ENCODE peak calls at places on chromosome 5, in four cellular contexts. One of them, this sample, is unnamed.

GRCh38 chr5:138905541-138905940 is 30.4 kb upstream of the LRRTM2 start:
- DNase-seq in cardiac fibroblast: no peak
- DNase-seq in osteoblast: peak; percentile 57
- DNase-seq in body of pancreas: no peak
- DNase-seq in this sample: no peak

GRCh38 chr5:169788168-169788567 is 151.1 kb downstream of the DOCK2 start:
- DNase-seq in body of pancreas: no peak
- DNase-seq in osteoblast: peak; percentile 75
- DNase-seq in cardiac fibroblast: peak; percentile 46
- DNase-seq in this sample: peak; percentile 50

GRCh38 chr5:138978085-138978484 is 103.0 kb upstream of the LRRTM2 start:
- DNase-seq in osteoblast: no peak
- DNase-seq in cardiac fibroblast: no peak
- DNase-seq in body of pancreas: no peak
- DNase-seq in this sample: peak; percentile 40

GRCh38 chr5:35230043-35230611 is at the start of gene PRLR:
- DNase-seq in osteoblast: peak; percentile 79
- DNase-seq in body of pancreas: peak; percentile 66
- DNase-seq in cardiac fibroblast: peak; percentile 32
- DNase-seq in this sample: peak; percentile 18

GRCh38 chr5:72109625-72110024 is 2.4 kb downstream of the MAP1B start:
- DNase-seq in body of pancreas: no peak
- DNase-seq in osteoblast: no peak
- DNase-seq in cardiac fibroblast: peak; percentile 39
- DNase-seq in this sample: peak; percentile 23

GRCh38 chr5:88923623-88924619 is 40.9 kb upstream of the MEF2C start:
- DNase-seq in body of pancreas: no peak
- DNase-seq in cardiac fibroblast: no peak
- DNase-seq in osteoblast: no peak
- DNase-seq in this sample: no peak

GRCh38 chr5:143601917-143602333 is 198.4 kb upstream of the NR3C1 start:
- DNase-seq in osteoblast: no peak
- DNase-seq in cardiac fibroblast: no peak
- DNase-seq in body of pancreas: no peak
- DNase-seq in this sample: no peak

GRCh38 chr5:122093415-122093814 is 15.4 kb upstream of the LOX start:
- DNase-seq in cardiac fibroblast: peak; percentile 69
- DNase-seq in osteoblast: no peak
- DNase-seq in body of pancreas: no peak
- DNase-seq in this sample: no peak

GRCh38 chr5:175640108-175640507 is 17.8 kb upstream of the HRH2 start:
- DNase-seq in osteoblast: no peak
- DNase-seq in body of pancreas: no peak
- DNase-seq in cardiac fibroblast: no peak
- DNase-seq in this sample: no peak

GRCh38 chr5:122755740-122756139 is 19.1 kb upstream of the SNX2 start:
- DNase-seq in osteoblast: no peak
- DNase-seq in body of pancreas: no peak
- DNase-seq in cardiac fibroblast: peak; percentile 23
- DNase-seq in this sample: peak; percentile 32

GRCh38 chr5:79959407-79959806 is 31.7 kb downstream of the MTX3 start:
- DNase-seq in body of pancreas: no peak
- DNase-seq in cardiac fibroblast: no peak
- DNase-seq in osteoblast: no peak
- DNase-seq in this sample: no peak

GRCh38 chr5:121055586-121055985 is 591.5 kb downstream of the PRR16 start:
- DNase-seq in cardiac fibroblast: no peak
- DNase-seq in osteoblast: no peak
- DNase-seq in body of pancreas: no peak
- DNase-seq in this sample: no peak

GRCh38 chr5:170746081-170746951 is 37.2 kb upstream of the GABRP start:
- DNase-seq in body of pancreas: no peak
- DNase-seq in cardiac fibroblast: no peak
- DNase-seq in osteoblast: no peak
- DNase-seq in this sample: no peak

GRCh38 chr5:68450245-68450852 is 234.8 kb downstream of the PIK3R1 start:
- DNase-seq in cardiac fibroblast: peak; percentile 60
- DNase-seq in body of pancreas: no peak
- DNase-seq in osteoblast: no peak
- DNase-seq in this sample: no peak

GRCh38 chr5:1731091-1731639 is 68.5 kb downstream of the MRPL36 start:
- DNase-seq in body of pancreas: peak; percentile 4
- DNase-seq in cardiac fibroblast: no peak
- DNase-seq in osteoblast: peak; percentile 73
- DNase-seq in this sample: no peak

GRCh38 chr5:72443883-72444282 is 63.3 kb downstream of the ZNF366 start:
- DNase-seq in cardiac fibroblast: no peak
- DNase-seq in body of pancreas: no peak
- DNase-seq in osteoblast: no peak
- DNase-seq in this sample: no peak

GRCh38 chr5:111379391-111379816 is 132.9 kb downstream of the STARD4 start:
- DNase-seq in body of pancreas: no peak
- DNase-seq in cardiac fibroblast: no peak
- DNase-seq in osteoblast: no peak
- DNase-seq in this sample: no peak

GRCh38 chr5:125560476-125561225 is 814.2 kb upstream of the ZNF608 start:
- DNase-seq in cardiac fibroblast: peak; percentile 38
- DNase-seq in body of pancreas: no peak
- DNase-seq in osteoblast: no peak
- DNase-seq in this sample: peak; percentile 38

GRCh38 chr5:14038341-14038959 is 94.0 kb upstream of the DNAH5 start:
- DNase-seq in cardiac fibroblast: peak; percentile 61
- DNase-seq in body of pancreas: no peak
- DNase-seq in osteoblast: no peak
- DNase-seq in this sample: peak; percentile 62

GRCh38 chr5:16894236-16895057 is 41.6 kb downstream of the MYO10 start:
- DNase-seq in cardiac fibroblast: peak; percentile 61
- DNase-seq in osteoblast: peak; percentile 78
- DNase-seq in body of pancreas: peak; percentile 60
- DNase-seq in this sample: peak; percentile 55

GRCh38 chr5:136192015-136192525 is 892 bp downstream of the SMIM32 start:
- DNase-seq in body of pancreas: no peak
- DNase-seq in cardiac fibroblast: peak; percentile 12
- DNase-seq in osteoblast: peak; percentile 56
- DNase-seq in this sample: no peak
- TF ChIP-seq CTCF in body of pancreas: no peak
- TF ChIP-seq CTCF in cardiac fibroblast: no peak
- TF ChIP-seq CTCF in osteoblast: no peak
- TF ChIP-seq CTCF in this sample: no peak

GRCh38 chr5:128083033-128083810 is at the start of gene SLC12A2:
- DNase-seq in body of pancreas: peak; percentile 95
- DNase-seq in cardiac fibroblast: peak; percentile 98
- DNase-seq in osteoblast: peak; percentile 99
- DNase-seq in this sample: peak; percentile 98

GRCh38 chr5:128082551-128083032 is 974 bp upstream of the SLC12A2 start:
- DNase-seq in body of pancreas: no peak
- DNase-seq in cardiac fibroblast: no peak
- DNase-seq in osteoblast: no peak
- DNase-seq in this sample: no peak

GRCh38 chr5:128083811-128084227 is 253 bp downstream of the SLC12A2 start:
- DNase-seq in osteoblast: peak; percentile 93
- DNase-seq in cardiac fibroblast: peak; percentile 71
- DNase-seq in body of pancreas: no peak
- DNase-seq in this sample: peak; percentile 73

GRCh38 chr5:128084228-128085167 is 932 bp downstream of the SLC12A2 start:
- DNase-seq in body of pancreas: peak; percentile 63
- DNase-seq in osteoblast: peak; percentile 87
- DNase-seq in cardiac fibroblast: peak; percentile 27
- DNase-seq in this sample: peak; percentile 35

GRCh38 chr5:128081111-128081865 is 2.3 kb upstream of the SLC12A2 start:
- DNase-seq in body of pancreas: peak; percentile 7
- DNase-seq in osteoblast: peak; percentile 48
- DNase-seq in cardiac fibroblast: peak; percentile 20
- DNase-seq in this sample: peak; percentile 41
- H3K4me3 ChIP-seq in body of pancreas: no peak overlapping the region
- H3K4me3 ChIP-seq in osteoblast: peak overlapping the region; percentile 75
- H3K4me3 ChIP-seq in cardiac fibroblast: peak overlapping the region; percentile 88
- H3K4me3 ChIP-seq in this sample: no peak overlapping the region

DNA sequence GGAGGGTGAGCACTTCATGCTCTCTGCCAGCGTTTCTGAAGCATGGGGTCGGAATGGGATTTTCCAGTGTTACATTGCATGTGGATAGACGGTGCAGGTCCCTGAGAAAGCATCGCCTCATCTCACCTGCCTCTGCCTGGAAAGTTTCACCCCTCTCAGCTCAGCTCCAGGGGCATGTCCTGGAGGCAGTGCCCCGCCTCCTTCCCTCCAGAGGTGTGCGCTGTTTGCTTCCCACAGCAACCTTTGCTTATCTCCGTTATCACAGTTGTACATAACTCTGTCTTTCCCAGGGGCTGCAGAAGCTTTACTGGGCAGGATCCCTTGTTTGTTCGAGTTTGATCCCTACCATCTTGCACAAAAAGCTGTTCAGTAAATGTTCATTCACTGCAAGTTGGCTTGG is 10.7 kb upstream of the CREBRF start:
- DNase-seq in body of pancreas: peak; percentile 62
- DNase-seq in osteoblast: no peak
- DNase-seq in cardiac fibroblast: no peak
- DNase-seq in this sample: no peak
- TF ChIP-seq CTCF in body of pancreas: no peak
- TF ChIP-seq CTCF in osteoblast: no peak
- TF ChIP-seq CTCF in cardiac fibroblast: no peak
- TF ChIP-seq CTCF in this sample: no peak

DNA sequence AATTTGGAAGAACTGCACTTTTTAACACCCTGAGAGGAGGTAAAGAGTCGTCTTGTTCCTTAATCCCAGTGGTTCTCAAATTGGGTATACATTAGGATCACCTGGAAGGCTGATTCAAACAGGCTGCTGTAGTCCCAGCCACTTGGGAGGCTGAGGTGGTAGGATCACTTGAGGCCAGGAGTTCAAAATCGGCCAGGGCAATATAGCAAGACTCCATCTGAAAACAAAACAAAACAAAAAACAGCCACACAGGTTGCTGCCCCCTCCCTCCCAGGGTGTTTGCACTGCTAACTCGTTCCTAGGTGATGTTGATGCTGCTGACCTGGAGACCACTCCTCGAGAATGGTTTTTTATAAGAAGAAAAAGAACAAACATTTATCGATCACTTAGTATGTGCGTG is 1.5 kb upstream of the TBC1D9B start:
- DNase-seq in osteoblast: peak; percentile 49
- DNase-seq in cardiac fibroblast: no peak
- DNase-seq in body of pancreas: no peak
- DNase-seq in this sample: no peak
- H3K4me3 ChIP-seq in osteoblast: no peak overlapping the region
- H3K4me3 ChIP-seq in cardiac fibroblast: no peak overlapping the region
- H3K4me3 ChIP-seq in body of pancreas: no peak overlapping the region
- H3K4me3 ChIP-seq in this sample: no peak overlapping the region

DNA sequence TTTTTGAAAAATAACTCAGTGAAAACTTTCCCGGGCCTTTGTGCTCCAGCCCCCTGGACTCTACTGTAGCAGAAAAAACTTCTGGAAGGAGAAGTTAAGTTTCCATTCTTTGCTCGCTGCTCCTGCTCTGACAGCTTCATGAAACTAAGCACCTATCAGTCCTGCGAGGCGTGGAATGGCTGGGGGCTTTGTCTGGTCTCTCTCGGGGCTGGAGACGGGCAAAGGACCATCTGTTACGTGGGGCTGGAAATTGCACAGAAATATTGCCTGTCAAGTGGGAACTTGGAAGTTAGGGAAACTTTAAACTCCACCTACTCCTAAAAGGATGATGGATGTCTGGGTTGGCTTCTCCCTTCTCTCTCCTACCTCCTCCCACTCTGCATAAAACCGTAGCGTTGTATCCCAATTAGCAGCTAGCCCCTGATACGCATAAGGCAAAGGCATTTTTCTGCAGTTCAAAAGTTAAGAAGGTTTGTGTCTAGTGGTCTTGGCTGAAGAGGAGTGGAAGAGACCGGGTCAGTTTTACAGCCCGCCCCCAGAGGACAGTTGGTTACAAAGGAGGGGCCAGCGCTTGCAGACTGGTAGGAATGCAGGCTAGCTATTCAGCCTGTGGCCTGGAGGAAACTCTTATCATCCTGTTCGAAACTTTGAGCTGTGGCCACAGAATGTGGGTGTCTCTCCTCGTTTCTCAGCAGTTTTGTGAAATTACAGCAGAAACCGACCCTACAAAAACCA is 1.2 kb downstream of the FBXL7 start:
- DNase-seq in cardiac fibroblast: peak; percentile 86
- DNase-seq in body of pancreas: no peak
- DNase-seq in osteoblast: peak; percentile 90
- DNase-seq in this sample: peak; percentile 80
- TF ChIP-seq CTCF in cardiac fibroblast: peak; percentile 38
- TF ChIP-seq CTCF in body of pancreas: no peak
- TF ChIP-seq CTCF in osteoblast: peak; percentile 38
- TF ChIP-seq CTCF in this sample: peak; percentile 24

DNA sequence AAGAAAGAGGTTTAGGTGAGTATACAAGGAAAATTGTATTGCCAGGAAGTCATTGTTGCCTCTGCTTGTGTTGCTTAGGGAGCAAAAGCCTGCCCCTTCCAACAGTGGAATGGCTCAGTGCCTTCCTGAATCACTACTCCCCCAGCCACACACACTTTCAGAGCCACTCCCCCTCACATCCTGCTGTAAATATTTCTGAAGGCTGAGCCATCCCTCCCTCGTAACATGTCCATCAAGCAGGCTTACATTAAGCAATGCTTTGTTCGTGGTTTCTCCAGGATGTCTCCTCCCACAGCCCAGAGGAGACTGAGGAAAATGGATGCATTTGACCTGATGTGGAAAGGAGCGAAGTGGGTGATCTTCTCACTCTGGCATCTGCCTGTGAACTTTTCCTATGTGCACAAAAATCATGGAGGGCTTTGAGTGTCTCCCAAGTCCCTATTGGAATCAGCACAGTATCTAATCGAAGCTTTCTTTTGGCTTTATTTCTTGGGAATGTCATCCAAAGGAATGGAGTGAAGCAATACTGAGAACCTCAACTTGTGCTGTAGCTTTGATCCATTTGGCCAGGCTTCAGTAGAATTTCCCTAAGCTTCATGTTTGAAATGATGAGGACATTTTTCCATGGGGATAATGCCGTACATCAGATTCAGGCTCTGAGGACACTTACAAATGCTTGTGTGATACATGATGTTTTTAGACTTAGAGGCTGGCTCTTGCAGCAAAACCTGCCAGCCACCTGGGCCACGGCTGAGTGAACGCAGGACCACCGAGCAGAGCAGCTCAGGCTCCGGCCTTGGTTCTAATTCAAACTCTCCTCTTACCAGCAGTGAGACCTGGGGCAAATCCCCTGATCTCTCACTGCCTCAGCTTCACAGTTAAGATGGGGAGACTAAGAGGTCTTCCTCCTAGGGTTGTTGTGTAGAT is 389.2 kb downstream of the ENC1 start:
- DNase-seq in cardiac fibroblast: peak; percentile 97
- DNase-seq in osteoblast: peak; percentile 94
- DNase-seq in body of pancreas: no peak
- DNase-seq in this sample: peak; percentile 98
- H3K4me3 ChIP-seq in cardiac fibroblast: no peak overlapping the region
- H3K4me3 ChIP-seq in osteoblast: peak overlapping the region; percentile 27
- H3K4me3 ChIP-seq in body of pancreas: no peak overlapping the region
- H3K4me3 ChIP-seq in this sample: no peak overlapping the region

GRCh38 chr5:61532983-61533382 is 200.9 kb downstream of the ZSWIM6 start:
- DNase-seq in body of pancreas: no peak
- DNase-seq in osteoblast: no peak
- DNase-seq in cardiac fibroblast: no peak
- DNase-seq in this sample: no peak

GRCh38 chr5:61535828-61536227 is 203.8 kb downstream of the ZSWIM6 start:
- DNase-seq in osteoblast: no peak
- DNase-seq in body of pancreas: no peak
- DNase-seq in cardiac fibroblast: no peak
- DNase-seq in this sample: no peak

GRCh38 chr5:61538722-61539501 is 206.9 kb downstream of the ZSWIM6 start:
- DNase-seq in cardiac fibroblast: no peak
- DNase-seq in osteoblast: no peak
- DNase-seq in body of pancreas: no peak
- DNase-seq in this sample: no peak

GRCh38 chr5:61534481-61535267 is 202.6 kb downstream of the ZSWIM6 start:
- DNase-seq in osteoblast: no peak
- DNase-seq in cardiac fibroblast: no peak
- DNase-seq in body of pancreas: no peak
- DNase-seq in this sample: no peak
- TF ChIP-seq CTCF in osteoblast: no peak
- TF ChIP-seq CTCF in cardiac fibroblast: no peak
- TF ChIP-seq CTCF in body of pancreas: no peak
- TF ChIP-seq CTCF in this sample: no peak

This sample was measured in cardiac muscle cell.